ENCODE peak calls at places on chromosomes 13 and 19, in eight cellular contexts. One of them, this sample, is unnamed.

GRCh38 chr13:32947411-32947810 is 68.8 kb upstream of the KL start:
- DNase-seq in mucosa of gallbladder: no peak
- DNase-seq in activated CD4-positive, alpha-beta memory T cell treated with anti-CD3 and anti-CD28 coated beads for 36 hours: no peak
- DNase-seq in Calu3: no peak
- DNase-seq in stimulated activated CD4-positive, alpha-beta T cell treated with anti-CD3 and anti-CD28 coated beads, Interleukin-2, amount 100 ng/mL, for 48 hours: no peak
- DNase-seq in GM04504: no peak
- DNase-seq in iPS-NIHi11: no peak
- DNase-seq in activated naive CD8-positive, alpha-beta T cell treated with anti-CD3 and anti-CD28 coated beads for 36 hours: no peak
- DNase-seq in this sample: no peak

GRCh38 chr19:41696402-41697197 is 8.5 kb upstream of the CEACAM7 start:
- DNase-seq in Calu3: peak
- DNase-seq in activated CD4-positive, alpha-beta memory T cell treated with anti-CD3 and anti-CD28 coated beads for 36 hours: peak
- DNase-seq in activated naive CD8-positive, alpha-beta T cell treated with anti-CD3 and anti-CD28 coated beads for 36 hours: no peak
- DNase-seq in iPS-NIHi11: peak
- DNase-seq in stimulated activated CD4-positive, alpha-beta T cell treated with anti-CD3 and anti-CD28 coated beads, Interleukin-2, amount 100 ng/mL, for 48 hours: no peak
- DNase-seq in mucosa of gallbladder: peak
- DNase-seq in GM04504: peak
- DNase-seq in this sample: peak

GRCh38 chr13:97142452-97142851 is 79.7 kb upstream of the MBNL2 start:
- DNase-seq in activated naive CD8-positive, alpha-beta T cell treated with anti-CD3 and anti-CD28 coated beads for 36 hours: no peak
- DNase-seq in stimulated activated CD4-positive, alpha-beta T cell treated with anti-CD3 and anti-CD28 coated beads, Interleukin-2, amount 100 ng/mL, for 48 hours: no peak
- DNase-seq in GM04504: no peak
- DNase-seq in activated CD4-positive, alpha-beta memory T cell treated with anti-CD3 and anti-CD28 coated beads for 36 hours: no peak
- DNase-seq in mucosa of gallbladder: peak
- DNase-seq in iPS-NIHi11: peak
- DNase-seq in Calu3: peak
- DNase-seq in this sample: no peak

GRCh38 chr13:22489771-22490170 is 691.0 kb upstream of the SGCG start:
- DNase-seq in mucosa of gallbladder: no peak
- DNase-seq in activated naive CD8-positive, alpha-beta T cell treated with anti-CD3 and anti-CD28 coated beads for 36 hours: no peak
- DNase-seq in stimulated activated CD4-positive, alpha-beta T cell treated with anti-CD3 and anti-CD28 coated beads, Interleukin-2, amount 100 ng/mL, for 48 hours: no peak
- DNase-seq in activated CD4-positive, alpha-beta memory T cell treated with anti-CD3 and anti-CD28 coated beads for 36 hours: no peak
- DNase-seq in iPS-NIHi11: no peak
- DNase-seq in Calu3: no peak
- DNase-seq in GM04504: no peak
- DNase-seq in this sample: no peak

GRCh38 chr19:13396256-13397080 is 109.8 kb downstream of the CACNA1A start:
- DNase-seq in stimulated activated CD4-positive, alpha-beta T cell treated with anti-CD3 and anti-CD28 coated beads, Interleukin-2, amount 100 ng/mL, for 48 hours: no peak
- DNase-seq in mucosa of gallbladder: peak
- DNase-seq in activated naive CD8-positive, alpha-beta T cell treated with anti-CD3 and anti-CD28 coated beads for 36 hours: no peak
- DNase-seq in Calu3: peak
- DNase-seq in GM04504: peak
- DNase-seq in iPS-NIHi11: peak
- DNase-seq in activated CD4-positive, alpha-beta memory T cell treated with anti-CD3 and anti-CD28 coated beads for 36 hours: no peak
- DNase-seq in this sample: no peak

GRCh38 chr13:67841071-67841470 is 610.9 kb upstream of the PCDH9 start:
- DNase-seq in activated naive CD8-positive, alpha-beta T cell treated with anti-CD3 and anti-CD28 coated beads for 36 hours: no peak
- DNase-seq in activated CD4-positive, alpha-beta memory T cell treated with anti-CD3 and anti-CD28 coated beads for 36 hours: no peak
- DNase-seq in Calu3: no peak
- DNase-seq in mucosa of gallbladder: no peak
- DNase-seq in stimulated activated CD4-positive, alpha-beta T cell treated with anti-CD3 and anti-CD28 coated beads, Interleukin-2, amount 100 ng/mL, for 48 hours: no peak
- DNase-seq in iPS-NIHi11: peak
- DNase-seq in GM04504: no peak
- DNase-seq in this sample: no peak

GRCh38 chr19:20667281-20667680 is 5.9 kb upstream of the ZNF626 start:
- DNase-seq in iPS-NIHi11: no peak
- DNase-seq in stimulated activated CD4-positive, alpha-beta T cell treated with anti-CD3 and anti-CD28 coated beads, Interleukin-2, amount 100 ng/mL, for 48 hours: no peak
- DNase-seq in activated CD4-positive, alpha-beta memory T cell treated with anti-CD3 and anti-CD28 coated beads for 36 hours: no peak
- DNase-seq in activated naive CD8-positive, alpha-beta T cell treated with anti-CD3 and anti-CD28 coated beads for 36 hours: no peak
- DNase-seq in GM04504: no peak
- DNase-seq in Calu3: no peak
- DNase-seq in mucosa of gallbladder: no peak
- DNase-seq in this sample: no peak

GRCh38 chr13:23959231-23959862 is 62.0 kb upstream of the C1QTNF9B start:
- DNase-seq in activated CD4-positive, alpha-beta memory T cell treated with anti-CD3 and anti-CD28 coated beads for 36 hours: no peak
- DNase-seq in stimulated activated CD4-positive, alpha-beta T cell treated with anti-CD3 and anti-CD28 coated beads, Interleukin-2, amount 100 ng/mL, for 48 hours: no peak
- DNase-seq in mucosa of gallbladder: no peak
- DNase-seq in iPS-NIHi11: no peak
- DNase-seq in GM04504: no peak
- DNase-seq in Calu3: no peak
- DNase-seq in activated naive CD8-positive, alpha-beta T cell treated with anti-CD3 and anti-CD28 coated beads for 36 hours: no peak
- DNase-seq in this sample: no peak

GRCh38 chr13:20990910-20991525 is 70.4 kb downstream of the LATS2 start:
- DNase-seq in activated CD4-positive, alpha-beta memory T cell treated with anti-CD3 and anti-CD28 coated beads for 36 hours: no peak
- DNase-seq in stimulated activated CD4-positive, alpha-beta T cell treated with anti-CD3 and anti-CD28 coated beads, Interleukin-2, amount 100 ng/mL, for 48 hours: no peak
- DNase-seq in mucosa of gallbladder: no peak
- DNase-seq in GM04504: no peak
- DNase-seq in activated naive CD8-positive, alpha-beta T cell treated with anti-CD3 and anti-CD28 coated beads for 36 hours: no peak
- DNase-seq in Calu3: no peak
- DNase-seq in iPS-NIHi11: no peak
- DNase-seq in this sample: no peak

GRCh38 chr13:114311908-114312307 is 2.4 kb upstream of the CHAMP1 start:
- DNase-seq in Calu3: no peak
- DNase-seq in GM04504: no peak
- DNase-seq in activated CD4-positive, alpha-beta memory T cell treated with anti-CD3 and anti-CD28 coated beads for 36 hours: no peak
- DNase-seq in iPS-NIHi11: no peak
- DNase-seq in mucosa of gallbladder: no peak
- DNase-seq in stimulated activated CD4-positive, alpha-beta T cell treated with anti-CD3 and anti-CD28 coated beads, Interleukin-2, amount 100 ng/mL, for 48 hours: no peak
- DNase-seq in activated naive CD8-positive, alpha-beta T cell treated with anti-CD3 and anti-CD28 coated beads for 36 hours: no peak
- DNase-seq in this sample: no peak

GRCh38 chr19:49231389-49231788 is 73.8 kb downstream of the TRPM4 start:
- DNase-seq in mucosa of gallbladder: no peak
- DNase-seq in Calu3: no peak
- DNase-seq in GM04504: no peak
- DNase-seq in iPS-NIHi11: no peak
- DNase-seq in activated CD4-positive, alpha-beta memory T cell treated with anti-CD3 and anti-CD28 coated beads for 36 hours: peak
- DNase-seq in stimulated activated CD4-positive, alpha-beta T cell treated with anti-CD3 and anti-CD28 coated beads, Interleukin-2, amount 100 ng/mL, for 48 hours: no peak
- DNase-seq in activated naive CD8-positive, alpha-beta T cell treated with anti-CD3 and anti-CD28 coated beads for 36 hours: peak
- DNase-seq in this sample: no peak

GRCh38 chr19:42140125-42140754 is 8.0 kb upstream of the POU2F2 start:
- DNase-seq in Calu3: no peak
- DNase-seq in iPS-NIHi11: peak
- DNase-seq in mucosa of gallbladder: peak
- DNase-seq in activated CD4-positive, alpha-beta memory T cell treated with anti-CD3 and anti-CD28 coated beads for 36 hours: peak
- DNase-seq in GM04504: peak
- DNase-seq in activated naive CD8-positive, alpha-beta T cell treated with anti-CD3 and anti-CD28 coated beads for 36 hours: peak
- DNase-seq in stimulated activated CD4-positive, alpha-beta T cell treated with anti-CD3 and anti-CD28 coated beads, Interleukin-2, amount 100 ng/mL, for 48 hours: no peak
- DNase-seq in this sample: peak

GRCh38 chr13:53445682-53446081 is 417.1 kb downstream of the OLFM4 start:
- DNase-seq in iPS-NIHi11: no peak
- DNase-seq in activated CD4-positive, alpha-beta memory T cell treated with anti-CD3 and anti-CD28 coated beads for 36 hours: no peak
- DNase-seq in Calu3: no peak
- DNase-seq in mucosa of gallbladder: no peak
- DNase-seq in GM04504: no peak
- DNase-seq in activated naive CD8-positive, alpha-beta T cell treated with anti-CD3 and anti-CD28 coated beads for 36 hours: no peak
- DNase-seq in stimulated activated CD4-positive, alpha-beta T cell treated with anti-CD3 and anti-CD28 coated beads, Interleukin-2, amount 100 ng/mL, for 48 hours: no peak
- DNase-seq in this sample: no peak

GRCh38 chr13:30222253-30222652 is 85.1 kb downstream of the KATNAL1 start:
- DNase-seq in iPS-NIHi11: no peak
- DNase-seq in activated CD4-positive, alpha-beta memory T cell treated with anti-CD3 and anti-CD28 coated beads for 36 hours: no peak
- DNase-seq in GM04504: no peak
- DNase-seq in mucosa of gallbladder: no peak
- DNase-seq in Calu3: no peak
- DNase-seq in activated naive CD8-positive, alpha-beta T cell treated with anti-CD3 and anti-CD28 coated beads for 36 hours: no peak
- DNase-seq in stimulated activated CD4-positive, alpha-beta T cell treated with anti-CD3 and anti-CD28 coated beads, Interleukin-2, amount 100 ng/mL, for 48 hours: no peak
- DNase-seq in this sample: no peak

GRCh38 chr13:98493035-98493401 is 83.9 kb downstream of the STK24 start:
- DNase-seq in Calu3: no peak
- DNase-seq in iPS-NIHi11: no peak
- DNase-seq in activated CD4-positive, alpha-beta memory T cell treated with anti-CD3 and anti-CD28 coated beads for 36 hours: no peak
- DNase-seq in mucosa of gallbladder: no peak
- DNase-seq in GM04504: no peak
- DNase-seq in activated naive CD8-positive, alpha-beta T cell treated with anti-CD3 and anti-CD28 coated beads for 36 hours: no peak
- DNase-seq in stimulated activated CD4-positive, alpha-beta T cell treated with anti-CD3 and anti-CD28 coated beads, Interleukin-2, amount 100 ng/mL, for 48 hours: no peak
- DNase-seq in this sample: no peak

GRCh38 chr13:112826565-112826964 is 136.7 kb downstream of the ATP11A start:
- DNase-seq in Calu3: no peak
- DNase-seq in stimulated activated CD4-positive, alpha-beta T cell treated with anti-CD3 and anti-CD28 coated beads, Interleukin-2, amount 100 ng/mL, for 48 hours: no peak
- DNase-seq in mucosa of gallbladder: no peak
- DNase-seq in GM04504: no peak
- DNase-seq in activated CD4-positive, alpha-beta memory T cell treated with anti-CD3 and anti-CD28 coated beads for 36 hours: no peak
- DNase-seq in iPS-NIHi11: no peak
- DNase-seq in activated naive CD8-positive, alpha-beta T cell treated with anti-CD3 and anti-CD28 coated beads for 36 hours: no peak
- DNase-seq in this sample: no peak

GRCh38 chr13:28100149-28101121 is at the start of gene FLT3:
- DNase-seq in activated CD4-positive, alpha-beta memory T cell treated with anti-CD3 and anti-CD28 coated beads for 36 hours: peak
- DNase-seq in stimulated activated CD4-positive, alpha-beta T cell treated with anti-CD3 and anti-CD28 coated beads, Interleukin-2, amount 100 ng/mL, for 48 hours: peak
- DNase-seq in iPS-NIHi11: peak
- DNase-seq in mucosa of gallbladder: no peak
- DNase-seq in activated naive CD8-positive, alpha-beta T cell treated with anti-CD3 and anti-CD28 coated beads for 36 hours: peak
- DNase-seq in GM04504: peak
- DNase-seq in Calu3: peak
- DNase-seq in this sample: peak

GRCh38 chr13:39012608-39013007 is 22.0 kb upstream of the STOML3 start:
- DNase-seq in iPS-NIHi11: peak
- DNase-seq in activated CD4-positive, alpha-beta memory T cell treated with anti-CD3 and anti-CD28 coated beads for 36 hours: no peak
- DNase-seq in stimulated activated CD4-positive, alpha-beta T cell treated with anti-CD3 and anti-CD28 coated beads, Interleukin-2, amount 100 ng/mL, for 48 hours: no peak
- DNase-seq in activated naive CD8-positive, alpha-beta T cell treated with anti-CD3 and anti-CD28 coated beads for 36 hours: no peak
- DNase-seq in GM04504: no peak
- DNase-seq in Calu3: no peak
- DNase-seq in mucosa of gallbladder: no peak
- DNase-seq in this sample: no peak

GRCh38 chr13:32737111-32737571 is 150.9 kb downstream of the PDS5B start:
- DNase-seq in GM04504: no peak
- DNase-seq in activated CD4-positive, alpha-beta memory T cell treated with anti-CD3 and anti-CD28 coated beads for 36 hours: no peak
- DNase-seq in activated naive CD8-positive, alpha-beta T cell treated with anti-CD3 and anti-CD28 coated beads for 36 hours: no peak
- DNase-seq in mucosa of gallbladder: no peak
- DNase-seq in stimulated activated CD4-positive, alpha-beta T cell treated with anti-CD3 and anti-CD28 coated beads, Interleukin-2, amount 100 ng/mL, for 48 hours: no peak
- DNase-seq in Calu3: no peak
- DNase-seq in iPS-NIHi11: no peak
- DNase-seq in this sample: no peak

GRCh38 chr19:5961969-5962945 is 15.7 kb downstream of the RANBP3 start:
- DNase-seq in activated naive CD8-positive, alpha-beta T cell treated with anti-CD3 and anti-CD28 coated beads for 36 hours: peak
- DNase-seq in stimulated activated CD4-positive, alpha-beta T cell treated with anti-CD3 and anti-CD28 coated beads, Interleukin-2, amount 100 ng/mL, for 48 hours: no peak
- DNase-seq in activated CD4-positive, alpha-beta memory T cell treated with anti-CD3 and anti-CD28 coated beads for 36 hours: peak
- DNase-seq in mucosa of gallbladder: peak
- DNase-seq in iPS-NIHi11: no peak
- DNase-seq in Calu3: peak
- DNase-seq in GM04504: no peak
- DNase-seq in this sample: peak

GRCh38 chr19:24049537-24049936 is 37.5 kb upstream of the ZNF254 start:
- DNase-seq in iPS-NIHi11: no peak
- DNase-seq in mucosa of gallbladder: no peak
- DNase-seq in stimulated activated CD4-positive, alpha-beta T cell treated with anti-CD3 and anti-CD28 coated beads, Interleukin-2, amount 100 ng/mL, for 48 hours: no peak
- DNase-seq in Calu3: no peak
- DNase-seq in GM04504: no peak
- DNase-seq in activated CD4-positive, alpha-beta memory T cell treated with anti-CD3 and anti-CD28 coated beads for 36 hours: no peak
- DNase-seq in activated naive CD8-positive, alpha-beta T cell treated with anti-CD3 and anti-CD28 coated beads for 36 hours: no peak
- DNase-seq in this sample: no peak

GRCh38 chr13:102011539-102011938 is 390.3 kb downstream of the FGF14 start:
- DNase-seq in activated naive CD8-positive, alpha-beta T cell treated with anti-CD3 and anti-CD28 coated beads for 36 hours: no peak
- DNase-seq in Calu3: no peak
- DNase-seq in activated CD4-positive, alpha-beta memory T cell treated with anti-CD3 and anti-CD28 coated beads for 36 hours: no peak
- DNase-seq in GM04504: no peak
- DNase-seq in mucosa of gallbladder: no peak
- DNase-seq in iPS-NIHi11: no peak
- DNase-seq in stimulated activated CD4-positive, alpha-beta T cell treated with anti-CD3 and anti-CD28 coated beads, Interleukin-2, amount 100 ng/mL, for 48 hours: no peak
- DNase-seq in this sample: no peak

GRCh38 chr13:74187564-74187963 is 53.4 kb upstream of the KLF12 start:
- DNase-seq in stimulated activated CD4-positive, alpha-beta T cell treated with anti-CD3 and anti-CD28 coated beads, Interleukin-2, amount 100 ng/mL, for 48 hours: no peak
- DNase-seq in iPS-NIHi11: no peak
- DNase-seq in Calu3: no peak
- DNase-seq in GM04504: no peak
- DNase-seq in activated naive CD8-positive, alpha-beta T cell treated with anti-CD3 and anti-CD28 coated beads for 36 hours: no peak
- DNase-seq in mucosa of gallbladder: no peak
- DNase-seq in activated CD4-positive, alpha-beta memory T cell treated with anti-CD3 and anti-CD28 coated beads for 36 hours: no peak
- DNase-seq in this sample: no peak

GRCh38 chr19:33678796-33679195 is 57.0 kb downstream of the CHST8 start:
- DNase-seq in Calu3: no peak
- DNase-seq in mucosa of gallbladder: no peak
- DNase-seq in activated CD4-positive, alpha-beta memory T cell treated with anti-CD3 and anti-CD28 coated beads for 36 hours: no peak
- DNase-seq in iPS-NIHi11: no peak
- DNase-seq in stimulated activated CD4-positive, alpha-beta T cell treated with anti-CD3 and anti-CD28 coated beads, Interleukin-2, amount 100 ng/mL, for 48 hours: no peak
- DNase-seq in GM04504: no peak
- DNase-seq in activated naive CD8-positive, alpha-beta T cell treated with anti-CD3 and anti-CD28 coated beads for 36 hours: no peak
- DNase-seq in this sample: no peak

GRCh38 chr19:57231686-57232085 is 863 bp downstream of the AURKC start:
- DNase-seq in Calu3: no peak
- DNase-seq in activated CD4-positive, alpha-beta memory T cell treated with anti-CD3 and anti-CD28 coated beads for 36 hours: no peak
- DNase-seq in activated naive CD8-positive, alpha-beta T cell treated with anti-CD3 and anti-CD28 coated beads for 36 hours: no peak
- DNase-seq in GM04504: no peak
- DNase-seq in iPS-NIHi11: peak
- DNase-seq in stimulated activated CD4-positive, alpha-beta T cell treated with anti-CD3 and anti-CD28 coated beads, Interleukin-2, amount 100 ng/mL, for 48 hours: no peak
- DNase-seq in mucosa of gallbladder: no peak
- DNase-seq in this sample: no peak

GRCh38 chr13:30895773-30896172 is 10.3 kb upstream of the MEDAG start:
- DNase-seq in activated CD4-positive, alpha-beta memory T cell treated with anti-CD3 and anti-CD28 coated beads for 36 hours: no peak
- DNase-seq in iPS-NIHi11: no peak
- DNase-seq in mucosa of gallbladder: no peak
- DNase-seq in activated naive CD8-positive, alpha-beta T cell treated with anti-CD3 and anti-CD28 coated beads for 36 hours: no peak
- DNase-seq in stimulated activated CD4-positive, alpha-beta T cell treated with anti-CD3 and anti-CD28 coated beads, Interleukin-2, amount 100 ng/mL, for 48 hours: no peak
- DNase-seq in Calu3: no peak
- DNase-seq in GM04504: peak
- DNase-seq in this sample: no peak

GRCh38 chr19:2332341-2333026 is 4.0 kb downstream of the SPPL2B start:
- DNase-seq in activated naive CD8-positive, alpha-beta T cell treated with anti-CD3 and anti-CD28 coated beads for 36 hours: peak
- DNase-seq in GM04504: no peak
- DNase-seq in stimulated activated CD4-positive, alpha-beta T cell treated with anti-CD3 and anti-CD28 coated beads, Interleukin-2, amount 100 ng/mL, for 48 hours: no peak
- DNase-seq in iPS-NIHi11: no peak
- DNase-seq in Calu3: no peak
- DNase-seq in mucosa of gallbladder: no peak
- DNase-seq in activated CD4-positive, alpha-beta memory T cell treated with anti-CD3 and anti-CD28 coated beads for 36 hours: peak
- DNase-seq in this sample: no peak

GRCh38 chr19:3881272-3882040 is 971 bp downstream of the ATCAY start:
- DNase-seq in activated naive CD8-positive, alpha-beta T cell treated with anti-CD3 and anti-CD28 coated beads for 36 hours: no peak
- DNase-seq in iPS-NIHi11: peak
- DNase-seq in mucosa of gallbladder: no peak
- DNase-seq in GM04504: no peak
- DNase-seq in stimulated activated CD4-positive, alpha-beta T cell treated with anti-CD3 and anti-CD28 coated beads, Interleukin-2, amount 100 ng/mL, for 48 hours: no peak
- DNase-seq in Calu3: no peak
- DNase-seq in activated CD4-positive, alpha-beta memory T cell treated with anti-CD3 and anti-CD28 coated beads for 36 hours: no peak
- DNase-seq in this sample: no peak

GRCh38 chr19:47406711-47407416 is 12.5 kb downstream of the MEIS3 start:
- DNase-seq in activated CD4-positive, alpha-beta memory T cell treated with anti-CD3 and anti-CD28 coated beads for 36 hours: no peak
- DNase-seq in activated naive CD8-positive, alpha-beta T cell treated with anti-CD3 and anti-CD28 coated beads for 36 hours: no peak
- DNase-seq in GM04504: no peak
- DNase-seq in Calu3: peak
- DNase-seq in mucosa of gallbladder: no peak
- DNase-seq in iPS-NIHi11: peak
- DNase-seq in stimulated activated CD4-positive, alpha-beta T cell treated with anti-CD3 and anti-CD28 coated beads, Interleukin-2, amount 100 ng/mL, for 48 hours: no peak
- DNase-seq in this sample: no peak